ENCODE peak calls at places on chromosomes 4 and X, in eight cellular contexts. One of them, this sample, is unnamed.

GRCh38 chr4:168942985-168943384 is 67.1 kb downstream of the CBR4 start:
- DNase-seq in right atrium auricular region: no peak
- DNase-seq in neural progenitor cell: no peak
- DNase-seq in A549: no peak
- DNase-seq in astrocyte: no peak
- DNase-seq in Peyer's patch: no peak
- DNase-seq in heart left ventricle: no peak
- DNase-seq in A673: peak; percentile 35
- DNase-seq in this sample: no peak

GRCh38 chrX:71990518-71990917 is 79.9 kb downstream of the NHSL2 start:
- DNase-seq in right atrium auricular region: no peak
- DNase-seq in astrocyte: no peak
- DNase-seq in A549: no peak
- DNase-seq in Peyer's patch: no peak
- DNase-seq in heart left ventricle: no peak
- DNase-seq in A673: no peak
- DNase-seq in neural progenitor cell: no peak
- DNase-seq in this sample: no peak

GRCh38 chrX:29947225-29947624 is 268.1 kb upstream of the MAGEB2 start:
- DNase-seq in neural progenitor cell: no peak
- DNase-seq in Peyer's patch: no peak
- DNase-seq in right atrium auricular region: no peak
- DNase-seq in A673: no peak
- DNase-seq in heart left ventricle: no peak
- DNase-seq in A549: no peak
- DNase-seq in astrocyte: no peak
- DNase-seq in this sample: no peak

GRCh38 chr4:139042981-139043460 is 27.4 kb downstream of the NOCT start:
- DNase-seq in astrocyte: no peak
- DNase-seq in heart left ventricle: no peak
- DNase-seq in Peyer's patch: no peak
- DNase-seq in neural progenitor cell: peak; percentile 31
- DNase-seq in A549: no peak
- DNase-seq in right atrium auricular region: no peak
- DNase-seq in A673: no peak
- DNase-seq in this sample: no peak

GRCh38 chrX:47170861-47171692 is 22.6 kb upstream of the UBA1 start:
- DNase-seq in A673: no peak
- DNase-seq in astrocyte: no peak
- DNase-seq in Peyer's patch: peak; percentile 38
- DNase-seq in heart left ventricle: no peak
- DNase-seq in right atrium auricular region: no peak
- DNase-seq in A549: no peak
- DNase-seq in neural progenitor cell: no peak
- DNase-seq in this sample: no peak

GRCh38 chr4:55851885-55852284 is 1.6 kb upstream of the EXOC1 start:
- DNase-seq in A549: no peak
- DNase-seq in heart left ventricle: no peak
- DNase-seq in A673: no peak
- DNase-seq in Peyer's patch: peak; percentile 66
- DNase-seq in neural progenitor cell: no peak
- DNase-seq in astrocyte: no peak
- DNase-seq in right atrium auricular region: no peak
- DNase-seq in this sample: no peak

GRCh38 chr4:153223935-153224334 is 19.7 kb downstream of the TRIM2 start:
- DNase-seq in A549: no peak
- DNase-seq in neural progenitor cell: no peak
- DNase-seq in astrocyte: peak; percentile 72
- DNase-seq in Peyer's patch: no peak
- DNase-seq in heart left ventricle: no peak
- DNase-seq in A673: no peak
- DNase-seq in right atrium auricular region: no peak
- DNase-seq in this sample: no peak

GRCh38 chr4:48103483-48104139 is 30.4 kb downstream of the TXK start:
- DNase-seq in heart left ventricle: no peak
- DNase-seq in astrocyte: no peak
- DNase-seq in A673: no peak
- DNase-seq in Peyer's patch: no peak
- DNase-seq in A549: no peak
- DNase-seq in neural progenitor cell: no peak
- DNase-seq in right atrium auricular region: no peak
- DNase-seq in this sample: no peak

GRCh38 chrX:38379088-38379487 is 26.7 kb downstream of the OTC start:
- DNase-seq in heart left ventricle: no peak
- DNase-seq in A549: no peak
- DNase-seq in A673: no peak
- DNase-seq in Peyer's patch: no peak
- DNase-seq in neural progenitor cell: no peak
- DNase-seq in right atrium auricular region: no peak
- DNase-seq in astrocyte: no peak
- DNase-seq in this sample: no peak

GRCh38 chrX:72305286-72306084 is at the start of gene CITED1:
- DNase-seq in astrocyte: no peak
- DNase-seq in A549: no peak
- DNase-seq in Peyer's patch: no peak
- DNase-seq in heart left ventricle: no peak
- DNase-seq in right atrium auricular region: no peak
- DNase-seq in A673: peak; percentile 13
- DNase-seq in neural progenitor cell: peak; percentile 54
- DNase-seq in this sample: no peak

GRCh38 chr4:69858683-69859082 is 1.3 kb downstream of the SULT1E1 start:
- DNase-seq in neural progenitor cell: no peak
- DNase-seq in Peyer's patch: peak; percentile 44
- DNase-seq in right atrium auricular region: no peak
- DNase-seq in astrocyte: no peak
- DNase-seq in A673: peak; percentile 65
- DNase-seq in A549: no peak
- DNase-seq in heart left ventricle: no peak
- DNase-seq in this sample: no peak

GRCh38 chr4:138875886-138876608 is 139.5 kb upstream of the NOCT start:
- DNase-seq in Peyer's patch: no peak
- DNase-seq in heart left ventricle: no peak
- DNase-seq in A673: no peak
- DNase-seq in right atrium auricular region: no peak
- DNase-seq in A549: peak; percentile 67
- DNase-seq in neural progenitor cell: no peak
- DNase-seq in astrocyte: peak; percentile 95
- DNase-seq in this sample: no peak

GRCh38 chr4:55083771-55084170 is 41.6 kb downstream of the KDR start:
- DNase-seq in neural progenitor cell: no peak
- DNase-seq in astrocyte: no peak
- DNase-seq in heart left ventricle: no peak
- DNase-seq in Peyer's patch: no peak
- DNase-seq in right atrium auricular region: no peak
- DNase-seq in A673: no peak
- DNase-seq in A549: no peak
- DNase-seq in this sample: no peak

GRCh38 chrX:39677987-39678840 is 419.5 kb downstream of the BCOR start:
- DNase-seq in A673: no peak
- DNase-seq in heart left ventricle: peak; percentile 49
- DNase-seq in astrocyte: no peak
- DNase-seq in Peyer's patch: no peak
- DNase-seq in A549: no peak
- DNase-seq in neural progenitor cell: peak; percentile 18
- DNase-seq in right atrium auricular region: no peak
- DNase-seq in this sample: no peak

GRCh38 chrX:39677585-39677984 is 420.2 kb downstream of the BCOR start:
- DNase-seq in right atrium auricular region: no peak
- DNase-seq in A673: no peak
- DNase-seq in heart left ventricle: no peak
- DNase-seq in A549: no peak
- DNase-seq in astrocyte: no peak
- DNase-seq in Peyer's patch: no peak
- DNase-seq in neural progenitor cell: no peak
- DNase-seq in this sample: no peak

GRCh38 chrX:39676434-39676833 is 421.3 kb downstream of the BCOR start:
- DNase-seq in astrocyte: no peak
- DNase-seq in A549: no peak
- DNase-seq in Peyer's patch: no peak
- DNase-seq in A673: no peak
- DNase-seq in neural progenitor cell: no peak
- DNase-seq in heart left ventricle: no peak
- DNase-seq in right atrium auricular region: no peak
- DNase-seq in this sample: no peak

GRCh38 chrX:39679497-39680157 is 418.1 kb downstream of the BCOR start:
- DNase-seq in A549: no peak
- DNase-seq in heart left ventricle: no peak
- DNase-seq in Peyer's patch: no peak
- DNase-seq in neural progenitor cell: no peak
- DNase-seq in right atrium auricular region: no peak
- DNase-seq in A673: no peak
- DNase-seq in astrocyte: no peak
- DNase-seq in this sample: no peak

GRCh38 chrX:39678914-39679313 is 418.8 kb downstream of the BCOR start:
- DNase-seq in A549: no peak
- DNase-seq in astrocyte: no peak
- DNase-seq in neural progenitor cell: no peak
- DNase-seq in right atrium auricular region: no peak
- DNase-seq in heart left ventricle: no peak
- DNase-seq in Peyer's patch: no peak
- DNase-seq in A673: no peak
- DNase-seq in this sample: no peak
- H3K27ac ChIP-seq in A549: no peak overlapping the region
- H3K27ac ChIP-seq in astrocyte: no peak overlapping the region
- H3K27ac ChIP-seq in neural progenitor cell: no peak overlapping the region
- H3K27ac ChIP-seq in right atrium auricular region: no peak overlapping the region
- H3K27ac ChIP-seq in heart left ventricle: no peak overlapping the region
- H3K27ac ChIP-seq in Peyer's patch: no peak overlapping the region
- H3K27ac ChIP-seq in A673: no peak overlapping the region
- H3K27ac ChIP-seq in this sample: no peak overlapping the region

DNA sequence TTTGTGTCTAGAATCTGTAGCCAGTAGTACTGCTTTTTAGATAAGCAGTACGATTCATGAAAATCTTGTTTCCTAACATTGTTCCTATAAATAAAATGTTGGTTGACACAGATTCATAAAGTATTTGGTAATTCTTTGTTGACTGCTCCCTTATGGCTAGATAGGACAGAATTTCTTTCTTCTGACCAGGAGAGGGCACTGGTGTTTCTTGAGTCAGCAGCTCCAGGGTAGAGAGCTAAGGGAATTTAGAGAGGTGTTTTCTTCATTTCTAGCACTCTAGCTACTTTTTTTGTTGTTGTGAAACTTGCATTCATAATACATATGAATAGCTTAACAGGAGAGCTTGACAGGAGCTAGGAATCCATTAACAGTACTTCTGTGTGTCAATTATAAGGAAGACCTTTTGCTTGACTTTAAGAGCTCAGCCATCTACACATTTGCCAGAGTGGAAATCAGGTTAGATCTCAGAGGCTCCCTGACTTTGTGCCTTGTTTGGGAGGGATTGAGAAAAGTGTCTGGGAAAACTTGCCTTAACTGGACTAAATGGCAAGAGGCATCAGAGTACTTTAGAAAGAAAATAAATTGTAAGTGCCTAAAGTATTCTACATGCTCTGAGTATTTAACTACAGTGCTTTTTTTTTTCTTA is 756.1 kb downstream of the SH3BGRL start:
- DNase-seq in A673: peak; percentile 15
- DNase-seq in astrocyte: no peak
- DNase-seq in Peyer's patch: no peak
- DNase-seq in neural progenitor cell: peak; percentile 26
- DNase-seq in A549: peak; percentile 29
- DNase-seq in right atrium auricular region: no peak
- DNase-seq in heart left ventricle: no peak
- DNase-seq in this sample: no peak
- TF ChIP-seq CTCF in A673: peak; percentile 45
- TF ChIP-seq CTCF in astrocyte: no peak
- TF ChIP-seq CTCF in Peyer's patch: no peak
- TF ChIP-seq CTCF in neural progenitor cell: peak; percentile 56
- TF ChIP-seq CTCF in A549: peak; percentile 17
- TF ChIP-seq CTCF in right atrium auricular region: no peak
- TF ChIP-seq CTCF in heart left ventricle: no peak
- TF ChIP-seq CTCF in this sample: no peak

GRCh38 chr4:140641789-140642439 is 73.2 kb upstream of the UCP1 start:
- DNase-seq in A673: no peak
- DNase-seq in neural progenitor cell: peak; percentile 52
- DNase-seq in A549: no peak
- DNase-seq in heart left ventricle: no peak
- DNase-seq in Peyer's patch: peak; percentile 54
- DNase-seq in astrocyte: no peak
- DNase-seq in right atrium auricular region: no peak
- DNase-seq in this sample: no peak
- H3K27ac ChIP-seq in A673: peak overlapping the region; percentile 28
- H3K27ac ChIP-seq in neural progenitor cell: no peak overlapping the region
- H3K27ac ChIP-seq in A549: no peak overlapping the region
- H3K27ac ChIP-seq in heart left ventricle: peak overlapping the region; percentile 3
- H3K27ac ChIP-seq in Peyer's patch: no peak overlapping the region
- H3K27ac ChIP-seq in astrocyte: no peak overlapping the region
- H3K27ac ChIP-seq in right atrium auricular region: no peak overlapping the region
- H3K27ac ChIP-seq in this sample: no peak overlapping the region

GRCh38 chr4:86302242-86302641 is 57.6 kb downstream of the MAPK10 start:
- DNase-seq in A673: peak; percentile 17
- DNase-seq in Peyer's patch: peak; percentile 48
- DNase-seq in A549: no peak
- DNase-seq in right atrium auricular region: peak; percentile 76
- DNase-seq in neural progenitor cell: peak; percentile 79
- DNase-seq in astrocyte: peak; percentile 94
- DNase-seq in heart left ventricle: peak; percentile 58
- DNase-seq in this sample: no peak
- TF ChIP-seq CTCF in A673: no peak
- TF ChIP-seq CTCF in Peyer's patch: no peak
- TF ChIP-seq CTCF in A549: no peak
- TF ChIP-seq CTCF in right atrium auricular region: no peak
- TF ChIP-seq CTCF in neural progenitor cell: no peak
- TF ChIP-seq CTCF in astrocyte: no peak
- TF ChIP-seq CTCF in heart left ventricle: no peak
- TF ChIP-seq CTCF in this sample: no peak

GRCh38 chrX:49185062-49185394 is 1.1 kb downstream of the PRICKLE3 start:
- DNase-seq in heart left ventricle: no peak
- DNase-seq in A549: no peak
- DNase-seq in A673: no peak
- DNase-seq in neural progenitor cell: no peak
- DNase-seq in Peyer's patch: no peak
- DNase-seq in right atrium auricular region: no peak
- DNase-seq in astrocyte: no peak
- DNase-seq in this sample: no peak

GRCh38 chrX:49184294-49185061 is 1.7 kb downstream of the PRICKLE3 start:
- DNase-seq in neural progenitor cell: peak; percentile 97
- DNase-seq in right atrium auricular region: peak; percentile 94
- DNase-seq in A549: peak; percentile 95
- DNase-seq in astrocyte: peak; percentile 63
- DNase-seq in heart left ventricle: peak; percentile 95
- DNase-seq in Peyer's patch: peak; percentile 94
- DNase-seq in A673: peak; percentile 95
- DNase-seq in this sample: peak; percentile 90

GRCh38 chrX:49187028-49187394 is 838 bp upstream of the PRICKLE3 start:
- DNase-seq in Peyer's patch: no peak
- DNase-seq in right atrium auricular region: no peak
- DNase-seq in A549: no peak
- DNase-seq in A673: no peak
- DNase-seq in heart left ventricle: no peak
- DNase-seq in astrocyte: no peak
- DNase-seq in neural progenitor cell: no peak
- DNase-seq in this sample: no peak

GRCh38 chrX:49187526-49187925 is 1.4 kb upstream of the PRICKLE3 start:
- DNase-seq in A549: no peak
- DNase-seq in astrocyte: no peak
- DNase-seq in neural progenitor cell: peak; percentile 38
- DNase-seq in right atrium auricular region: no peak
- DNase-seq in A673: no peak
- DNase-seq in Peyer's patch: no peak
- DNase-seq in heart left ventricle: no peak
- DNase-seq in this sample: no peak

GRCh38 chrX:49186125-49187027 is at the start of gene PRICKLE3:
- DNase-seq in heart left ventricle: peak; percentile 91
- DNase-seq in A549: peak; percentile 84
- DNase-seq in Peyer's patch: peak; percentile 94
- DNase-seq in right atrium auricular region: peak; percentile 83
- DNase-seq in astrocyte: no peak
- DNase-seq in neural progenitor cell: peak; percentile 87
- DNase-seq in A673: peak; percentile 49
- DNase-seq in this sample: peak; percentile 86
- H3K27ac ChIP-seq in heart left ventricle: peak within 1 kb of the TSS; percentile 83
- H3K27ac ChIP-seq in A549: peak within 1 kb of the TSS; percentile 84
- H3K27ac ChIP-seq in Peyer's patch: peak within 1 kb of the TSS; percentile 62
- H3K27ac ChIP-seq in right atrium auricular region: peak within 1 kb of the TSS; percentile 81
- H3K27ac ChIP-seq in astrocyte: no peak within 1 kb of the TSS
- H3K27ac ChIP-seq in neural progenitor cell: no peak within 1 kb of the TSS
- H3K27ac ChIP-seq in A673: peak within 1 kb of the TSS; percentile 42
- H3K27ac ChIP-seq in this sample: peak within 1 kb of the TSS; percentile 93

This sample was measured in gastrocnemius medialis.